ENCODE peak calls at places on chromosomes 2 and 18, in five cellular contexts. One of them, this sample, is unnamed. For H3K4me1, the result is how much of the 10 kb centered on the place peaks cover.

GRCh38 chr2:187379869-187380268 is 68.2 kb downstream of the CALCRL start:
- DNase-seq in HCT116: no peak
- DNase-seq in H1: no peak
- DNase-seq in K562: no peak
- DNase-seq in HepG2: no peak
- DNase-seq in this sample: no peak

GRCh38 chr2:25856377-25856776 is 21.9 kb downstream of the ASXL2 start:
- DNase-seq in HCT116: no peak
- DNase-seq in H1: peak
- DNase-seq in K562: no peak
- DNase-seq in HepG2: no peak
- DNase-seq in this sample: no peak

GRCh38 chr2:146579154-146579930 is 1265.5 kb upstream of the ACVR2A start:
- DNase-seq in H1: no peak
- DNase-seq in HCT116: no peak
- DNase-seq in K562: no peak
- DNase-seq in HepG2: peak
- DNase-seq in this sample: no peak

GRCh38 chr2:1869987-1870386 is 125.7 kb upstream of the PXDN start:
- DNase-seq in K562: no peak
- DNase-seq in HCT116: no peak
- DNase-seq in HepG2: no peak
- DNase-seq in H1: no peak
- DNase-seq in this sample: no peak

GRCh38 chr2:144660518-144661316 is 140.8 kb upstream of the ZEB2 start:
- DNase-seq in HCT116: no peak
- DNase-seq in H1: no peak
- DNase-seq in K562: no peak
- DNase-seq in HepG2: no peak
- DNase-seq in this sample: no peak

GRCh38 chr18:12883003-12883683 is 894 bp downstream of the PTPN2 start:
- DNase-seq in K562: no peak
- DNase-seq in H1: no peak
- DNase-seq in HepG2: no peak
- DNase-seq in HCT116: no peak
- DNase-seq in this sample: no peak

GRCh38 chr2:69616755-69617154 is 26.8 kb downstream of the AAK1 start:
- DNase-seq in HCT116: peak
- DNase-seq in K562: no peak
- DNase-seq in H1: no peak
- DNase-seq in HepG2: no peak
- DNase-seq in this sample: no peak

GRCh38 chr2:56239030-56239429 is 55.2 kb downstream of the CCDC85A start:
- DNase-seq in HepG2: no peak
- DNase-seq in K562: no peak
- DNase-seq in HCT116: no peak
- DNase-seq in H1: no peak
- DNase-seq in this sample: no peak

GRCh38 chr2:176079851-176080539 is 3.8 kb downstream of the EVX2 start:
- DNase-seq in HCT116: peak
- DNase-seq in K562: peak
- DNase-seq in H1: peak
- DNase-seq in HepG2: no peak
- DNase-seq in this sample: no peak

GRCh38 chr2:59935005-59935404 is 618.4 kb downstream of the BCL11A start:
- DNase-seq in H1: no peak
- DNase-seq in HCT116: no peak
- DNase-seq in K562: no peak
- DNase-seq in HepG2: no peak
- DNase-seq in this sample: no peak

GRCh38 chr2:128799736-128800135 is 481.1 kb upstream of the HS6ST1 start:
- DNase-seq in H1: no peak
- DNase-seq in HepG2: no peak
- DNase-seq in HCT116: no peak
- DNase-seq in K562: no peak
- DNase-seq in this sample: no peak

GRCh38 chr2:97742381-97742847 is 29.0 kb downstream of the ZAP70 start:
- DNase-seq in K562: no peak
- DNase-seq in HCT116: no peak
- DNase-seq in H1: no peak
- DNase-seq in HepG2: no peak
- DNase-seq in this sample: no peak

GRCh38 chr2:169765523-169765922 is 31.9 kb downstream of the KLHL23 start:
- DNase-seq in K562: no peak
- DNase-seq in HepG2: peak
- DNase-seq in HCT116: no peak
- DNase-seq in H1: no peak
- DNase-seq in this sample: no peak

GRCh38 chr2:195706161-195706900 is 49.3 kb downstream of the SLC39A10 start:
- DNase-seq in H1: no peak
- DNase-seq in K562: no peak
- DNase-seq in HCT116: no peak
- DNase-seq in HepG2: no peak
- DNase-seq in this sample: no peak

GRCh38 chr2:165902929-165903328 is 50.6 kb downstream of the TTC21B start:
- DNase-seq in K562: no peak
- DNase-seq in H1: no peak
- DNase-seq in HepG2: peak
- DNase-seq in HCT116: no peak
- DNase-seq in this sample: no peak

GRCh38 chr18:46538376-46538775 is 118.6 kb downstream of the LOXHD1 start:
- DNase-seq in HepG2: no peak
- DNase-seq in K562: no peak
- DNase-seq in HCT116: no peak
- DNase-seq in H1: no peak
- DNase-seq in this sample: no peak

GRCh38 chr2:102726128-102727087 is 35.4 kb upstream of the TMEM182 start:
- DNase-seq in HCT116: no peak
- DNase-seq in HepG2: no peak
- DNase-seq in H1: no peak
- DNase-seq in K562: no peak
- DNase-seq in this sample: no peak

GRCh38 chr2:177275671-177276070 is 11.1 kb upstream of the NFE2L2 start:
- DNase-seq in HCT116: no peak
- DNase-seq in K562: no peak
- DNase-seq in HepG2: no peak
- DNase-seq in H1: no peak
- DNase-seq in this sample: no peak

GRCh38 chr2:101420623-101421022 is 33.3 kb upstream of the CREG2 start:
- DNase-seq in K562: no peak
- DNase-seq in HepG2: no peak
- DNase-seq in H1: no peak
- DNase-seq in HCT116: no peak
- DNase-seq in this sample: no peak

GRCh38 chr18:77679869-77680268 is 430.2 kb downstream of the GALR1 start:
- DNase-seq in HCT116: no peak
- DNase-seq in K562: no peak
- DNase-seq in HepG2: no peak
- DNase-seq in H1: no peak
- DNase-seq in this sample: no peak

GRCh38 chr2:240875228-240876034 is 6.8 kb downstream of the AGXT start:
- DNase-seq in HCT116: no peak
- DNase-seq in K562: no peak
- DNase-seq in HepG2: no peak
- DNase-seq in H1: no peak
- DNase-seq in this sample: no peak

GRCh38 chr18:59220784-59221765 is 1.1 kb downstream of the GRP start:
- DNase-seq in H1: peak
- DNase-seq in HepG2: no peak
- DNase-seq in K562: no peak
- DNase-seq in HCT116: no peak
- DNase-seq in this sample: no peak

GRCh38 chr2:174326880-174327558 is 7.7 kb upstream of the SP9 start:
- DNase-seq in K562: peak
- DNase-seq in HepG2: no peak
- DNase-seq in H1: peak
- DNase-seq in HCT116: no peak
- DNase-seq in this sample: no peak

GRCh38 chr2:70127920-70128444 is 40.7 kb downstream of the PCBP1 start:
- DNase-seq in HCT116: no peak
- DNase-seq in H1: no peak
- DNase-seq in HepG2: no peak
- DNase-seq in K562: no peak
- DNase-seq in this sample: no peak

GRCh38 chr2:191385416-191386160 is 140.4 kb downstream of the MYO1B start:
- DNase-seq in K562: no peak
- DNase-seq in HepG2: no peak
- DNase-seq in H1: no peak
- DNase-seq in HCT116: no peak
- DNase-seq in this sample: no peak

GRCh38 chr2:233408366-233409285 is 54.3 kb downstream of the DGKD start:
- DNase-seq in H1: peak
- DNase-seq in HepG2: no peak
- DNase-seq in K562: no peak
- DNase-seq in HCT116: no peak
- DNase-seq in this sample: no peak

DNA sequence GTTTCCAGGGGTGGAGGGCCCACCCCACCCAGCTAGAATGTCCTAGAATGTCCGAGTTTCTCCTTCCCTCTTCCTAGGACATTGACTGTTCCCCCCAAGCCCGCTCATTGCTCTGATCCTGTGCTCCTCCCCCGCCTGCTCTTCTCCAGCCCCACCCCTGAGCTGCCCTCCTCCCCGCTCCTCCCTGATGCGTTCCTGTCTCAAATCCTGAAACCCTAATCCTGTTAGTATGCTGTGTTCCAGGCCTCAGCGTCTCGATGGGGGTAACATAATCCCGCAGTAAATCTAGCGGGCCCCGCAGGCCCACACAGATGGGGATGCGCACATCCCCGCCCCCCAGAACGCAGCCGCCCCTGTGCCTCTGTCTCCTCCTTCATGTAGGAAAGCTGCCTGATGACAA is 51.3 kb downstream of the NRP2 start:
- DNase-seq in K562: no peak
- DNase-seq in H1: no peak
- DNase-seq in HepG2: no peak
- DNase-seq in HCT116: no peak
- DNase-seq in this sample: no peak
- H3K4me1 ChIP-seq in K562: under half
- H3K4me1 ChIP-seq in H1: under half
- H3K4me1 ChIP-seq in HepG2: under half
- H3K4me1 ChIP-seq in HCT116: under half
- H3K4me1 ChIP-seq in this sample: under half

DNA sequence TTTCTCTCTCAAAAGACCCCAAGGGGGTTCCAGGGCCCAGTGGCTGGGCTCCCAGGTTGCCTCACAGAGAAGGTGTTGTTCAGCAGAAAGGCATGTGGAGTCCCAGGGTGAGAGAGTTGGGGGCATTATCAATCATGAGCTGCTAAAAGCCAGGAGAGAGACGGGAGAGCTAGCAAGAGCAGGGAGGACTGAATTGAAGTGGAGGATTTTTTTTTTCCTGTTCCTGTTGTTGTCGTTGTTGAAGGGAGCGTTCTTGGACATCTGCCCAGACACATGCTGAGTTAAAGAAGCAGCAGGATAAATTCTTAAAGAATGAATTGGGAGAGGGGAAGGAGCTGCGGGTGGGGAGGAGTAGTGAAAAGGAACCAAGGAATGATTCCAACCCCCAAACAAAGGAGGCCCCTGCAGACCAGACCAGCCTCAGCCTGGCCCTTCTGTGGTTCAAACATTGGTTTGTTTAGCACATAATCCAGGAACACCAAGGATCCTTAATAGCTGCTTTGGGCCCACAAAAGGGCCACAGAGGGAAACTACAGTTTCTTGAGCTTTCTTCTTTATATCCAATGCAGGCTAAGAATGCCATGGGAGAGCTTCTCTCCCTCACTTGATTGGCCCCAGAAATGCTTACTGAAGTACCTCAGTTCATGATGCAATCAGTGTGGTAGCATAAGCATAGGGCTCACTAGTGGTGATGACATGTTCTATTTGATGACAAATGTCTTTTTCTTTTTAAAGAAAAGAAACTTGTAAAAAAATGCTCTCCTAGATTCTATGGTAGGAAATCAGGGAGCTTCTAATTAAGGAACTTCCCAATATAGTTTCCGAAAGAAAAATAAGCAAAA is 146.0 kb downstream of the SETBP1 start:
- DNase-seq in H1: no peak
- DNase-seq in HCT116: no peak
- DNase-seq in HepG2: no peak
- DNase-seq in K562: no peak
- DNase-seq in this sample: no peak
- TF ChIP-seq SP1 in H1: no peak
- TF ChIP-seq SP1 in HCT116: no peak
- TF ChIP-seq SP1 in HepG2: no peak
- TF ChIP-seq SP1 in K562: no peak
- TF ChIP-seq SP1 in this sample: no peak

GRCh38 chr18:904135-905090 is at the start of gene ADCYAP1:
- DNase-seq in K562: no peak
- DNase-seq in HCT116: no peak
- DNase-seq in H1: no peak
- DNase-seq in HepG2: no peak
- DNase-seq in this sample: no peak

GRCh38 chr18:902179-902718 is 2.4 kb upstream of the ADCYAP1 start:
- DNase-seq in HCT116: peak
- DNase-seq in K562: peak
- DNase-seq in HepG2: no peak
- DNase-seq in H1: no peak
- DNase-seq in this sample: no peak

GRCh38 chr18:901769-902168 is 2.9 kb upstream of the ADCYAP1 start:
- DNase-seq in H1: no peak
- DNase-seq in HepG2: no peak
- DNase-seq in HCT116: no peak
- DNase-seq in K562: no peak
- DNase-seq in this sample: no peak

GRCh38 chr18:905307-905947 is 756 bp downstream of the ADCYAP1 start:
- DNase-seq in K562: no peak
- DNase-seq in HepG2: no peak
- DNase-seq in H1: peak
- DNase-seq in HCT116: no peak
- DNase-seq in this sample: no peak

GRCh38 chr18:903703-904102 is 968 bp upstream of the ADCYAP1 start:
- DNase-seq in HepG2: no peak
- DNase-seq in K562: peak
- DNase-seq in HCT116: no peak
- DNase-seq in H1: peak
- DNase-seq in this sample: no peak
- TF ChIP-seq EZH2 in HepG2: no peak
- TF ChIP-seq EZH2 in K562: no peak
- TF ChIP-seq EZH2 in HCT116: no peak
- TF ChIP-seq EZH2 in H1: no peak
- TF ChIP-seq EZH2 in this sample: no peak

DNA sequence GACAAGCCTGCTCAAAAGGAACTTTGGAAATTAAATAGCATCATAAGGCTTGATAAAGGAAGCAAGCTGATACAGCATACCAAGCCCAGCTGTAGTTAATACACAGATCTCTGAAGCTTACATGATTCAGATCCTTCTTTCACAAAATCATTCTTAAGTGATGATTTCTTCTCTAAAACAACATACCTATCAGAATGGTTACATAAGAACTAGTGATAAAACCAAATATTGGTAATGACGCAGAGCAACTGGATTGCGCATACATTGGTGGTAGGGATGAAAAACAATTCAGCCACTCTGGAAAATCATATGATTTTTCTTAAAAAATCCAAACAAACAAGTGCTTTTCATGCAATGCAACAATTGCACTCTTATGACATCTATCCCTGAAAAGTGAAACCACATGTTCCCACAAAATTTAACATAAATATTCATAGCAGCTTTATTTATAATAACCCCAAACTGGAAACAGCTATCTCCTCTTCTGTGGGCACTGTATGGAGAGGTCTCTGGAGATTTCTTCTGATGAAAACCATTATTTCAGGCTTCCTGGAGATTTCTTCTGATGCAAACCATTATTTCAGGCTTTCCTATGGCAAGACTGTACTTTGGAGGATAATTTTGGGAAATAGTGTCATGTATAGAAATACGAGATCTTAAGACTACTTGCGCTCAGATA is 153.6 kb upstream of the DSEL start:
- DNase-seq in HepG2: no peak
- DNase-seq in HCT116: no peak
- DNase-seq in K562: no peak
- DNase-seq in H1: no peak
- DNase-seq in this sample: no peak
- H3K4me1 ChIP-seq in HepG2: under half
- H3K4me1 ChIP-seq in HCT116: under half
- H3K4me1 ChIP-seq in K562: under half
- H3K4me1 ChIP-seq in H1: under half
- H3K4me1 ChIP-seq in this sample: under half